ENCODE peak calls at places on chromosomes 16 and 17, in five cellular contexts. S is kidney epithelial cell, T is brain microvascular endothelial cell, A is mucosa of descending colon, R is MM.1S. P is an unnamed sample.
A peak's percentile ranks its signal among the peaks of the same experiment; 100 is the strongest.

GRCh38 chr17:9900744-9901143 is 4.3 kb downstream of the RCVRN start:
- DNase-seq in S (peak; percentile 65), T (no peak), A (no peak), R (no peak), P (no peak)

GRCh38 chr17:63843387-63844292 is 1.2 kb upstream of the SMARCD2 start:
- DNase-seq in S (no peak), T (peak; percentile 27), A (peak; percentile 71), R (peak; percentile 91), P (peak; percentile 32)

GRCh38 chr17:15220785-15221184 is 44.3 kb downstream of the PMP22 start:
- DNase-seq in S (no peak), T (no peak), A (no peak), R (no peak), P (no peak)

GRCh38 chr17:7716901-7717755 is at the start of gene DNAH2:
- DNase-seq in S (peak; percentile 50), T (peak; percentile 85), A (peak; percentile 74), R (no peak), P (peak; percentile 86)

GRCh38 chr17:33862772-33863602 is 392.1 kb upstream of the CCL2 start:
- DNase-seq in S (no peak), T (no peak), A (no peak), R (no peak), P (no peak)

GRCh38 chr16:56833243-56833970 is 31.6 kb upstream of the SLC12A3 start:
- DNase-seq in S (no peak), T (no peak), A (no peak), R (no peak), P (no peak)

GRCh38 chr16:61890346-61890745 is 145.9 kb downstream of the CDH8 start:
- DNase-seq in S (no peak), T (no peak), A (no peak), R (no peak), P (no peak)

GRCh38 chr17:78132086-78132676 is 1.6 kb downstream of the TMC8 start:
- DNase-seq in S (no peak), T (no peak), A (peak; percentile 94), R (peak; percentile 81), P (no peak)

GRCh38 chr16:4529085-4530060 is 9.2 kb downstream of the CDIP1 start:
- DNase-seq in S (no peak), T (peak; percentile 42), A (no peak), R (peak; percentile 76), P (no peak)

GRCh38 chr17:28725166-28725659 is 820 bp downstream of the TLCD1 start:
- DNase-seq in S (no peak), T (peak; percentile 47), A (no peak), R (peak; percentile 54), P (no peak)

GRCh38 chr17:73340093-73340596 is 28.3 kb upstream of the CDC42EP4 start:
- DNase-seq in S (peak; percentile 75), T (peak; percentile 90), A (no peak), R (no peak), P (no peak)

GRCh38 chr16:9665851-9666271 is 516.4 kb downstream of the GRIN2A start:
- DNase-seq in S (no peak), T (no peak), A (no peak), R (no peak), P (peak; percentile 27)

GRCh38 chr16:21565816-21566669 is 33.3 kb upstream of the METTL9 start:
- DNase-seq in S (no peak), T (no peak), A (no peak), R (peak; percentile 42), P (no peak)

GRCh38 chr16:13402601-13403000 is 501.2 kb downstream of the SHISA9 start:
- DNase-seq in S (no peak), T (no peak), A (no peak), R (no peak), P (no peak)

GRCh38 chr17:70767102-70767701 is 597.9 kb downstream of the KCNJ2 start:
- DNase-seq in S (no peak), T (peak; percentile 9), A (no peak), R (peak; percentile 49), P (no peak)

GRCh38 chr16:66746048-66746447 is 5.4 kb downstream of the DYNC1LI2 start:
- DNase-seq in S (no peak), T (no peak), A (no peak), R (no peak), P (no peak)

GRCh38 chr16:88977028-88977844 is at the start of gene CBFA2T3:
- DNase-seq in S (no peak), T (no peak), A (peak; percentile 87), R (peak; percentile 69), P (peak; percentile 57)

GRCh38 chr17:64572682-64573154 is 65.9 kb downstream of the CEP95 start:
- DNase-seq in S (no peak), T (peak; percentile 30), A (no peak), R (no peak), P (no peak)

GRCh38 chr17:31807846-31808245 is 51.2 kb downstream of the COPRS start:
- DNase-seq in S (no peak), T (no peak), A (no peak), R (no peak), P (no peak)

GRCh38 chr16:59259074-59259963 is 525.2 kb upstream of the GOT2 start:
- DNase-seq in S (no peak), T (no peak), A (no peak), R (no peak), P (no peak)

GRCh38 chr16:55411231-55411630 is 67.8 kb upstream of the MMP2 start:
- DNase-seq in S (no peak), T (no peak), A (no peak), R (no peak), P (no peak)

GRCh38 chr16:27346818-27347217 is 33.0 kb downstream of the IL4R start:
- DNase-seq in S (no peak), T (no peak), A (no peak), R (no peak), P (no peak)

GRCh38 chr16:83732536-83732935 is 75.2 kb upstream of the HSBP1 start:
- DNase-seq in S (no peak), T (no peak), A (no peak), R (no peak), P (no peak)

DNA sequence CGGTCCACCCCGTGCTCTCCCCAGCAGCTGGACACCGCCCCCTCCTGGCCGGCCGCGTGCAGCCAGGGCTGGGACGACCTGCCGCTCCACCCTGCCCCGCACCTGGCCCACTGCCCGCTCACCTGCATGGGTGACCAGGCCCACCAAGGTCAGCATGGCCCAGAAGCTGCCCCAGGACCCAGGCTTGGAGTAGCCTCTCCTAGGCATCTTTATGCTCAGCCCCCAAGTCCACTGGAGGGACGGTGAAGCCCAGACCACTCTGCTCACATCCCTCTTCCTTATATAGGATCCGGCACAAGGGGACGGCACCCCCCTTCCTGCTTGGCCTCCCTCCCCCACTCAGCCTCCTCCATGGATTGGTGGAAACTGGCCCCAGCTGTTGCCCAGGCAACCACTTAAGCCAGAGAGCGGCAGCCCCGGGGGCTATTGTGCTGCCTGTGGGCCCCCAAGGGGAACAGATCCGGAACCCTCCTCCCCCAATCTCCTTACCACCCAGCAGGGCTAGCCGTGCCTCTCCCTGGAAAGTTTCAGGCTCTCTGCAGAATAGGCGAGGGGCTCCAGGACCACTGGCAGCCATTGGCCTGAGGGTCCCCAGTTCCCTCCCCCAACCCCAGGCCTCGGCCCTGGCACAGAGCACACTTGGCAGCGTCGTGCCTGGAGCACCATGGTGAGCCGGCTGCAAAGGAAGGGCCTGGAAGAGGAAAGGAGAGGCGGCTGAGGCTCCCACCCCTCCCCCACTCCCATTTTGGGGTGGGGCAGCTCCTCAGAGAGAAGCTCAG is at the start of gene BTBD17:
- DNase-seq in S (no peak), T (no peak), A (no peak), R (no peak), P (no peak)
- TF ChIP-seq CTCF in S (peak; percentile 69), T (peak; percentile 60), A (peak; percentile 60), R (peak; percentile 51), P (peak; percentile 26)

GRCh38 chr17:76182016-76182764 is 41.1 kb upstream of the FOXJ1 start:
- DNase-seq in S (peak; percentile 62), T (peak; percentile 89), A (peak; percentile 88), R (peak; percentile 90), P (peak; percentile 90)

GRCh38 chr17:76178124-76178523 is 37.1 kb upstream of the FOXJ1 start:
- DNase-seq in S (no peak), T (no peak), A (no peak), R (no peak), P (no peak)

GRCh38 chr17:76184266-76184665 is 43.2 kb upstream of the FOXJ1 start:
- DNase-seq in S (no peak), T (no peak), A (no peak), R (no peak), P (no peak)

GRCh38 chr17:76176701-76177574 is 35.9 kb upstream of the FOXJ1 start:
- DNase-seq in S (no peak), T (no peak), A (no peak), R (no peak), P (no peak)

DNA sequence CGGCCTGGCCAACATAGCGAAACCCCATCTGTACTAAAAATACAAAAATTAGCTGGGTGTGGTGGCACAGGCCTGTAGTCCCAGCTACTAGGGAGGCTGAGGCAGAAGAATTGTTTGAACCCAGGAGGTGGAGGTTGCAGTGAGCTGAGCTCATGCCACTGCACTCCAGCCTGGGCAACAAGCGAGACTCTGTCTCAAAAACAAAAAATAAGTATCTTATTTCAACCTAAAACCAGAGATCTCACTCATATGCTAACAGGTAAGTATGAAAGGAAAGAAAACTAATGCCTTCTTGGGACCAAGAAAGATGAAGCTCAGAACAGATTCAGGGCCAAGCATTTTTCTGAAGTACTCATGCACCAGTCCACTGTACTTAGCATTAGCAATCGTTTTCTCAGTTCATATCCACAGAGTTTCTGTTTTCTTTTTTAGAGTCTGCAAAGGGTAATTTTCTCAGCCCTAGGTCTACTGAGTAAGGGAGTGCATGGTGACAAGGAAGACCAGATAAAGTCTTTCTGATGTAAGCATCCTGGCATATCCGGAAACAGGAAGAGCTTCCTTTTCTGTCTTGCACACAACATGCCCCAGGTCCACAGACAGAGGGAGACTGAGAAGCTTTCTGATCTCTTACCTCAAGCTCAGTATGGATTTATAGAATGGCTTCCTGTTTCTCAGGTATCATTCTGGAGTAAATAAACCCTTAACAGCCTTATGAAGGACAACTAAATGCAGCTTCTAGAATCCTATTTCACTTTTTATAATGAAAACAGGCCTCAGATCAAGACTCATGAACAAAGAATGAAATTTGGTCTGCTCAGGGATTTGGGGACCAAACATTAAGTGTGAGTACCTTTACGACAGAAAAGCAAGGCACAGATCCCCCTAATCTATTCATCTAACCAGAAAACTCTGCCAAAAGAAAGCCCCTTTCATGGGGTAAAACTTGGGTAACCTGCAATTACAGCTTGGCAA is 38.7 kb upstream of the FOXJ1 start:
- DNase-seq in S (no peak), T (no peak), A (no peak), R (peak; percentile 62), P (no peak)
- TF ChIP-seq CTCF in S (no peak), T (peak; percentile 28), A (no peak), R (peak; percentile 31), P (no peak)

DNA sequence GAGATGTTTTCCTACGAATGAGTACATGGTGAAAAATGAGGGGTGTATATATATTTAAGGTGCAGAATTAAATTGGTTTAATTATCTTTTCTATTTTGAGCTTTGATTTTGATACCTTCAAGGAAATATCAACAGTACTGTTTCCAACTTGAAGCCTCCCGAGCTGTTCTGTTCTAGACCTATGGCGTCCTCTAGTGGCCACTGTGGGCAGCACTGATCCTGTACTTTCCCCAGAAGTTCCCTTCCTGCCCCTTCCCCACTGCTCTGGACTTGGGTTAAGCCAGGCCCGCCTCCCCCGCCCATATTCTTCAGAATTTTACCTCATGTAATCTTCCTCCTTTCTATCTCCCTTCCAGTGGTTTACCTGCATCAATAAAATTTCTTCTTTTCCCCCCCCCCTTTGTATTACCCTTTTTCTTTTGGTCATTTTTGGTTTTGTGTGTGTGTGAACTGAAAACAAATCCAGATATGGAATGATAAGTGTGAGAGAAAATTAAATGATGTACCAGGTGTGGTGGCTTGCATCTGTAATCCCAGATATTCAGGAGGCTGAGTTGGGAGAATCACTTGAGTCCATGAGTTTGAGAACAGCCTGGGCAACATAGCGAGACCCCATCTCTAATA is 1643.5 kb downstream of the TP53TG3F start:
- DNase-seq in S (no peak), T (no peak), A (no peak), R (no peak), P (no peak)
- TF ChIP-seq CTCF in S (no peak), T (peak; percentile 34), A (no peak), R (peak; percentile 26), P (no peak)

GRCh38 chr17:67753026-67753425 is 35.3 kb downstream of the NOL11 start:
- DNase-seq in S (no peak), T (no peak), A (no peak), R (no peak), P (no peak)
- TF ChIP-seq CTCF in S (no peak), T (no peak), A (no peak), R (no peak), P (no peak)

P was measured in breast epithelium.